ENCODE peak calls at places on chromosomes 6 and 20, in nine cellular contexts. Y is keratinocyte; Z is adipocyte; F is foreskin fibroblast; O is brain microvascular endothelial cell; I is right atrium auricular region; U is iPS DF 6.9; V is CD8-positive, alpha-beta memory T cell; M is skeletal muscle cell. H is an unnamed sample.

GRCh38 chr6:10453596-10453995 is 38.7 kb upstream of the TFAP2A start:
- DNase-seq in O (no peak), Z (no peak), U (no peak), Y (no peak), I (no peak), F (no peak), M (no peak), V (no peak), H (no peak)

GRCh38 chr6:89009624-89010059 is 46.2 kb upstream of the RNGTT start:
- DNase-seq in Y (no peak), O (no peak), M (no peak), I (no peak), Z (no peak), U (no peak), F (no peak), V (no peak), H (no peak)

GRCh38 chr20:46704714-46705377 is 4.6 kb upstream of the SLC2A10 start:
- DNase-seq in O (no peak), V (no peak), F (peak; percentile 24), M (no peak), I (no peak), U (no peak), Y (no peak), Z (peak; percentile 54), H (no peak)

GRCh38 chr6:169019727-169020491 is 233.7 kb downstream of the THBS2 start:
- DNase-seq in Z (no peak), F (peak; percentile 20), V (no peak), Y (no peak), O (no peak), U (no peak), M (no peak), I (no peak), H (no peak)

GRCh38 chr6:6915219-6915618 is 192.5 kb upstream of the RREB1 start:
- DNase-seq in F (no peak), O (no peak), U (no peak), I (no peak), M (no peak), Y (no peak), V (no peak), Z (no peak), H (peak; percentile 44)

GRCh38 chr6:161941565-161941964 is 667.7 kb upstream of the AGPAT4 start:
- DNase-seq in I (no peak), Z (no peak), M (no peak), U (no peak), O (no peak), Y (no peak), F (no peak), V (no peak), H (no peak)

GRCh38 chr6:53627391-53628218 is 38.0 kb downstream of the KLHL31 start:
- DNase-seq in M (no peak), U (no peak), Z (no peak), V (no peak), F (no peak), I (no peak), O (no peak), Y (no peak), H (no peak)

GRCh38 chr20:12305555-12305954 is 387.9 kb downstream of the BTBD3 start:
- DNase-seq in Y (no peak), M (no peak), O (no peak), I (no peak), F (no peak), U (no peak), Z (no peak), V (no peak), H (no peak)

GRCh38 chr6:163460307-163460782 is 45.8 kb downstream of the QKI start:
- DNase-seq in F (no peak), O (peak; percentile 35), V (no peak), Z (peak; percentile 13), Y (no peak), I (no peak), U (no peak), M (no peak), H (peak; percentile 63)

GRCh38 chr6:88220493-88220892 is 54.3 kb upstream of the CNR1 start:
- DNase-seq in Z (peak; percentile 20), O (peak; percentile 20), U (no peak), F (peak; percentile 21), M (no peak), V (no peak), I (no peak), Y (no peak), H (peak; percentile 30)

GRCh38 chr6:132816665-132817064 is 2.3 kb downstream of the RPS12 start:
- DNase-seq in U (no peak), Z (no peak), Y (no peak), O (no peak), F (peak; percentile 7), M (no peak), I (no peak), V (no peak), H (no peak)

GRCh38 chr6:170177383-170178265 is 113.3 kb downstream of the DLL1 start:
- DNase-seq in O (no peak), M (no peak), V (no peak), F (no peak), U (no peak), Y (no peak), I (no peak), Z (no peak), H (no peak)

GRCh38 chr6:57190140-57190539 is 18.0 kb downstream of the BAG2 start:
- DNase-seq in V (no peak), Y (no peak), O (no peak), F (peak; percentile 68), I (no peak), Z (peak; percentile 86), U (no peak), M (no peak), H (peak; percentile 75)

GRCh38 chr6:680204-680603 is 12.7 kb downstream of the EXOC2 start:
- DNase-seq in V (no peak), F (no peak), Y (no peak), Z (no peak), I (no peak), M (no peak), O (no peak), U (no peak), H (no peak)

GRCh38 chr20:6058684-6059295 is 4.9 kb upstream of the LRRN4 start:
- DNase-seq in O (peak; percentile 25), M (no peak), F (no peak), Y (no peak), U (no peak), Z (no peak), V (no peak), I (no peak), H (peak; percentile 40)

GRCh38 chr6:108619431-108620197 is 58.9 kb downstream of the FOXO3 start:
- DNase-seq in Y (no peak), U (no peak), I (no peak), F (peak; percentile 62), O (no peak), Z (no peak), M (no peak), V (no peak), H (no peak)

GRCh38 chr6:35485402-35485877 is 11.4 kb downstream of the TEAD3 start:
- DNase-seq in Z (peak; percentile 42), U (no peak), Y (no peak), M (no peak), V (no peak), O (no peak), F (peak; percentile 73), I (no peak), H (peak; percentile 46)

GRCh38 chr6:13413906-13414555 is 73.4 kb downstream of the GFOD1 start:
- DNase-seq in V (no peak), O (no peak), M (no peak), U (no peak), Y (no peak), I (peak; percentile 71), F (peak; percentile 47), Z (no peak), H (peak; percentile 30)

DNA sequence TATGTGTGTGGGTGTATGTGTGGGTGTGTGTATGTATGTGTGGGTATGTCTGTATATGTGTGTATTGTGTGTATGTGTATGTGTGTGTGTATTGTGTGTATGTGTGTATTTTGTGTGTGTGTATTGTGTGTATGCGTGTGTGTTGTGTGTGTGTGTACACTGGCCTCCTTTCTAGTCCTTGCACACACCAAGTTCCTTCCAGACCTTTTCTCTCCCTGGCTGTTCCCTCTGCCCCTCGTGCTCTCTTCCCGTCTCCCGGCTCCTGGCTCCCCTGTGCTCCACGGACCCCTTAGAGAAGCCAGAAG is 11.4 kb downstream of the VSTM2L start:
- DNase-seq in U (no peak), O (no peak), Y (no peak), F (no peak), V (no peak), Z (no peak), M (no peak), I (no peak), H (no peak)
- H3K4me3 ChIP-seq in U (peak overlapping the region; percentile 34), O (no peak overlapping the region), Y (no peak overlapping the region), F (no peak overlapping the region), V (peak overlapping the region; percentile 28), Z (no peak overlapping the region), M (no peak overlapping the region), I (no peak overlapping the region), H (no peak overlapping the region)

GRCh38 chr6:3766219-3766618 is 14.7 kb upstream of the PXDC1 start:
- DNase-seq in F (peak; percentile 92), Z (peak; percentile 93), M (no peak), U (no peak), I (no peak), O (no peak), V (no peak), Y (no peak), H (no peak)
- H3K4me3 ChIP-seq in F (no peak overlapping the region), Z (no peak overlapping the region), M (no peak overlapping the region), U (no peak overlapping the region), I (no peak overlapping the region), O (no peak overlapping the region), V (no peak overlapping the region), Y (no peak overlapping the region), H (no peak overlapping the region)

GRCh38 chr20:38165089-38165965 is at the start of gene TGM2:
- DNase-seq in Z (peak; percentile 93), O (peak; percentile 46), U (no peak), M (no peak), Y (no peak), V (peak; percentile 24), I (peak; percentile 86), F (peak; percentile 88), H (peak; percentile 77)
- H3K4me3 ChIP-seq in Z (peak within 1 kb of the TSS; percentile 39), O (peak within 1 kb of the TSS; percentile 76), U (peak within 1 kb of the TSS; percentile 22), M (peak within 1 kb of the TSS; percentile 43), Y (peak within 1 kb of the TSS; percentile 17), V (no peak within 1 kb of the TSS), I (peak within 1 kb of the TSS; percentile 59), F (peak within 1 kb of the TSS; percentile 49), H (peak within 1 kb of the TSS; percentile 71)

GRCh38 chr20:39830903-39831302 is 858.1 kb downstream of the MAFB start:
- DNase-seq in I (no peak), Y (no peak), V (no peak), U (no peak), Z (no peak), M (no peak), O (no peak), F (no peak), H (no peak)

GRCh38 chr20:39825524-39825923 is 863.4 kb downstream of the DHX35 start:
- DNase-seq in V (no peak), F (no peak), Y (peak; percentile 86), Z (no peak), M (no peak), U (no peak), I (no peak), O (no peak), H (no peak)

GRCh38 chr20:39825950-39826349 is 863.1 kb downstream of the MAFB start:
- DNase-seq in Z (no peak), I (no peak), Y (peak; percentile 42), M (no peak), U (no peak), F (no peak), O (peak; percentile 59), V (no peak), H (peak; percentile 79)

GRCh38 chr20:39829713-39830112 is 859.3 kb downstream of the MAFB start:
- DNase-seq in M (no peak), I (no peak), F (no peak), Z (peak; percentile 34), O (no peak), V (no peak), Y (no peak), U (no peak), H (no peak)

GRCh38 chr20:39829255-39829654 is 859.8 kb downstream of the MAFB start:
- DNase-seq in Y (no peak), V (no peak), U (peak; percentile 13), I (no peak), Z (peak; percentile 50), F (peak; percentile 49), M (no peak), O (no peak), H (peak; percentile 59)
- H3K4me3 ChIP-seq in Y (no peak overlapping the region), V (no peak overlapping the region), U (no peak overlapping the region), I (no peak overlapping the region), Z (no peak overlapping the region), F (no peak overlapping the region), M (no peak overlapping the region), O (no peak overlapping the region), H (no peak overlapping the region)